ENCODE peak calls at places on chromosomes 7 and 10, in six cellular contexts. J, R, B, W, O and N are unnamed samples.

GRCh38 chr10:59865101-59865500 is 41.3 kb downstream of the CCDC6 start:
- DNase-seq in R (no peak), B (no peak), J (peak), W (no peak), O (no peak), N (no peak)

GRCh38 chr10:1109795-1110673 is 53.8 kb downstream of the WDR37 start:
- DNase-seq in W (no peak), R (no peak), B (peak), J (peak), O (peak), N (no peak)

GRCh38 chr7:48424731-48425130 is 253.5 kb downstream of the ABCA13 start:
- DNase-seq in W (no peak), R (no peak), J (peak), O (no peak), B (no peak), N (no peak)

GRCh38 chr7:157501576-157501975 is 164.8 kb downstream of the DNAJB6 start:
- DNase-seq in J (no peak), O (no peak), W (no peak), R (no peak), B (no peak), N (no peak)

GRCh38 chr10:33963656-33964175 is 629.2 kb upstream of the NRP1 start:
- DNase-seq in J (no peak), R (no peak), O (no peak), B (no peak), W (no peak), N (no peak)

GRCh38 chr10:15168296-15168780 is at the start of gene NMT2:
- DNase-seq in J (no peak), B (peak), R (no peak), W (peak), O (peak), N (peak)

GRCh38 chr10:127756264-127756663 is 19.3 kb downstream of the FOXI2 start:
- DNase-seq in J (no peak), R (no peak), O (no peak), W (no peak), B (no peak), N (no peak)

GRCh38 chr10:126908729-126909526 is 3.7 kb downstream of the DOCK1 start:
- DNase-seq in B (no peak), R (no peak), O (no peak), W (no peak), J (no peak), N (no peak)

GRCh38 chr10:117166420-117167345 is 28.6 kb upstream of the VAX1 start:
- DNase-seq in W (no peak), B (no peak), O (no peak), J (no peak), R (no peak), N (no peak)

GRCh38 chr7:155203059-155203881 is 94.4 kb upstream of the INSIG1 start:
- DNase-seq in R (no peak), O (no peak), W (no peak), B (no peak), J (no peak), N (no peak)

GRCh38 chr7:1368682-1369571 is 90.3 kb downstream of the MICALL2 start:
- DNase-seq in R (no peak), J (no peak), O (peak), B (peak), W (no peak), N (peak)

GRCh38 chr7:26112341-26112740 is 39.7 kb upstream of the NFE2L3 start:
- DNase-seq in B (no peak), W (no peak), O (no peak), R (no peak), J (no peak), N (no peak)

GRCh38 chr7:1974714-1975113 is 258.0 kb downstream of the MAD1L1 start:
- DNase-seq in J (no peak), W (peak), O (no peak), R (peak), B (no peak), N (no peak)

GRCh38 chr7:73423519-73424485 is 9.8 kb upstream of the FZD9 start:
- DNase-seq in J (no peak), O (peak), R (no peak), B (no peak), W (no peak), N (no peak)

GRCh38 chr10:123274513-123275182 is 120.4 kb downstream of the BUB3 start:
- DNase-seq in B (no peak), O (no peak), W (no peak), R (no peak), J (no peak), N (no peak)

GRCh38 chr7:91784469-91784868 is 96.0 kb downstream of the MTERF1 start:
- DNase-seq in B (no peak), O (no peak), W (no peak), J (peak), R (no peak), N (no peak)

GRCh38 chr7:91656486-91657237 is 223.8 kb downstream of the MTERF1 start:
- DNase-seq in W (no peak), B (no peak), O (no peak), R (peak), J (peak), N (no peak)

GRCh38 chr10:82164333-82164732 is 289.3 kb downstream of the NRG3 start:
- DNase-seq in J (no peak), W (no peak), B (no peak), R (no peak), O (no peak), N (no peak)

GRCh38 chr7:117269417-117269816 is 53.4 kb downstream of the WNT2 start:
- DNase-seq in R (no peak), J (peak), W (no peak), O (no peak), B (no peak), N (no peak)

GRCh38 chr7:47474937-47475879 is 106.7 kb downstream of the TNS3 start:
- DNase-seq in J (peak), W (peak), O (no peak), R (peak), B (peak), N (no peak)

GRCh38 chr7:86913709-86914108 is 145.7 kb downstream of the ELAPOR2 start:
- DNase-seq in O (no peak), J (peak), R (no peak), B (no peak), W (no peak), N (no peak)

GRCh38 chr10:77890097-77890496 is 36.5 kb downstream of the DLG5 start:
- DNase-seq in B (no peak), R (no peak), J (no peak), W (no peak), O (no peak), N (no peak)

GRCh38 chr7:42144253-42145002 is 92.6 kb downstream of the GLI3 start:
- DNase-seq in W (no peak), O (no peak), R (no peak), B (no peak), J (peak), N (no peak)

GRCh38 chr7:2233876-2234275 is 1.1 kb upstream of the MAD1L1 start:
- DNase-seq in R (no peak), J (peak), O (no peak), W (no peak), B (no peak), N (no peak)

DNA sequence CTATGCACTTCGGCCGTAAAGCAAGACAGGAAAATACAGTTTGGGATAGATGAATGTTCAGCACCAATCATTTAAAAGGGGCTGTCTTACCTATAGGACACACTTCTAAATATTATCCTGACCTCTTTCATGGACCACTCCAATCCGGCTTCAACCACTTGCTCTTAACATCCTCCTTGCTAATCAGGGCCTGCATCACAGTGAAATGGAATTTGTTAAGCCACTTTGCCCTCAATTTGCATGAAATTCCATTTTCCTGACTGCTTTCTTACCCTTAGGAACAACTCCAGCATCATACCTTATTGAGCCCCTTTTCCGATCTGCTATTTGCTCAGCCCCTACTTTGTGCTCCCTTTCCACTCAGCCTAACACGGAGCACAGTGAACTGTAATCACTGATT is 667.3 kb downstream of the PHTF2 start:
- DNase-seq in R (no peak), O (no peak), W (no peak), J (no peak), B (no peak), N (no peak)
- TF ChIP-seq CTCF in R (no peak), O (no peak), W (no peak), J (no peak), B (no peak), N (no peak)

GRCh38 chr7:85750454-85750949 is 563.6 kb upstream of the SEMA3D start:
- DNase-seq in W (no peak), O (peak), R (no peak), B (peak), J (peak), N (no peak)
- TF ChIP-seq CTCF in W (peak), O (peak), R (no peak), B (peak), J (peak), N (peak)

GRCh38 chr7:44973610-44974401 is 5.0 kb downstream of the MYO1G start:
- DNase-seq in J (no peak), W (no peak), R (no peak), B (peak), O (peak), N (no peak)
- TF ChIP-seq CTCF in J (peak), W (peak), R (peak), B (peak), O (peak), N (peak)

DNA sequence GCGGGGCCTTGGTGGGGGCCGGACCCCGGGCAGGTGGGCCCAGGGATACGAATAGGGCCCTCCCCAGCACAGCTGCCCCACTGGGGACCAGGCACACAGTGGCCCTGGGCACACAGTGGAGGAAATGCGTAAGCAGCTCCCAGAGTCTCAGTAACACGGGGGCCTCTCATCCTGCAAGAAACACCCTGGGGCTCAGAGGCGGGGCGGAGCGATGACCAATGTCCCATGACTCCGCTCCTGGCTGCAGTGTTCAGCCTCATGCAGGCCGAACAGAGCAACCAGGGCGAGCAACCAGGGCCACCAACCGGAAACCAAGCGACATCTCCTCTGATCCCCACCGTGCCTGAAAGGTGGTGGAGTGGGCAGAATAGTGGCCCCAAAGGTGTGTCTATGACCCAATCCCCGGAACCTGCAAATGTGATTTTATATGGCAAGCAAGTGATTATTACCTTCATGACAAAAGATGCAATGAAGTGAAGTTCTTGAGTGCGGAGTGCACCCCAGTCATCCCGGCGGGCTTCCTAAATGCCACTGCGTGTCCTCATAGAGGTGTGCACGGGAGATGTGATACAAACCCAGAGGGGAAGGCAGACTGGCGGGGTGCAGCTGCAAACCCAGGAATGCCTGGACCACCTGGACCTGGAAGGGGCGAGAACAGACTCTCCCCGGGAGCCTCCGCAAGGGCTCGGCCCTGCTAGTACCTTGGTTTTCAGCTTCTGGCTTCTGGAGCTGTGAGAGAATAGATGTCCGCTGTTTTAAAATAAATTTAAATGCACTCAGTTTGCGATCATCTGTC is 50.1 kb upstream of the EBF3 start:
- DNase-seq in R (no peak), J (no peak), B (no peak), W (no peak), O (no peak), N (no peak)
- TF ChIP-seq CTCF in R (no peak), J (no peak), B (no peak), W (no peak), O (no peak), N (no peak)

DNA sequence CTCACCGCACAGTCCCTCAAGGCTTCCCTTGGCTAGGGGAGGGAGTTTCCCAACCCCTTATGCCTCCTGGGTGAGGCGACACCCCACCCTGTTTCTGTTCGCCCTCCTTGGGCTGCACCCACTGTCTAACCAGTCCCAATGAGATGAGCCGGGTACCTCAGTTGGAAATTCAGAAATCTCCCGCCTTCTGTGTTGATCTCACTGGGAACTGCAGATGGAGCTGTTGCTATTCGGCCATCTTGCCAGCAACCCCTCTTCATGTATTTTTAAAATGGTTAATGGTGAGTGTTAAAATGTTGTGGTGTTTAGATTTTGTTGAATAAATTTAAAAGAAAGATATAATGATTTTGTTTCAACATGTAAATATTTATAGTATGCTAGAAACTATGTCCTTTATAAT is 22.0 kb downstream of the UMAD1 start:
- DNase-seq in B (peak), R (no peak), O (no peak), J (peak), W (no peak), N (no peak)
- TF ChIP-seq CTCF in B (peak), R (peak), O (peak), J (peak), W (no peak), N (peak)

GRCh38 chr10:32371101-32371500 is 24.1 kb upstream of the EPC1 start:
- DNase-seq in W (no peak), J (no peak), O (no peak), R (no peak), B (no peak), N (no peak)
- TF ChIP-seq CTCF in W (no peak), J (no peak), O (no peak), R (no peak), B (no peak), N (no peak)